ENCODE peak calls at places on chromosomes 3 and 15, in four cellular contexts. I is Calu3; S is GM10248; N is CD4-positive, alpha-beta T cell. D is an unnamed sample.

GRCh38 chr3:2568929-2569328 is 470.3 kb downstream of the CNTN4 start:
- DNase-seq in I (no peak), S (no peak), N (no peak), D (no peak)

GRCh38 chr3:138066383-138066782 is 49.0 kb downstream of the DZIP1L start:
- DNase-seq in I (no peak), S (peak), N (no peak), D (no peak)

GRCh38 chr3:51995346-51996156 is at the start of gene RPL29:
- DNase-seq in I (peak), S (peak), N (peak), D (peak)

GRCh38 chr3:59566481-59566975 is 516.7 kb upstream of the CFAP20DC start:
- DNase-seq in I (no peak), S (peak), N (no peak), D (no peak)

GRCh38 chr3:134803652-134804051 is 8.6 kb downstream of the EPHB1 start:
- DNase-seq in I (no peak), S (no peak), N (no peak), D (no peak)

GRCh38 chr15:76336254-76337046 is at the start of gene ISL2:
- DNase-seq in I (peak), S (peak), N (no peak), D (peak)

GRCh38 chr15:78162038-78162437 is 12.9 kb downstream of the IDH3A start:
- DNase-seq in I (no peak), S (no peak), N (peak), D (no peak)

GRCh38 chr3:59266551-59266950 is 216.7 kb upstream of the CFAP20DC start:
- DNase-seq in I (no peak), S (no peak), N (no peak), D (no peak)

GRCh38 chr15:97013491-97013890 is 683.0 kb downstream of the NR2F2 start:
- DNase-seq in I (no peak), S (no peak), N (no peak), D (no peak)

GRCh38 chr15:58760385-58761009 is 10.6 kb upstream of the MINDY2 start:
- DNase-seq in I (no peak), S (no peak), N (no peak), D (no peak)

GRCh38 chr15:91515188-91515754 is 338.2 kb upstream of the SLCO3A1 start:
- DNase-seq in I (peak), S (no peak), N (no peak), D (no peak)

GRCh38 chr15:35141743-35142356 is 56.8 kb upstream of the NANOGP8 start:
- DNase-seq in I (no peak), S (no peak), N (no peak), D (no peak)

GRCh38 chr3:132758740-132759139 is 36.5 kb upstream of the NPHP3 start:
- DNase-seq in I (no peak), S (no peak), N (no peak), D (no peak)

GRCh38 chr3:153338487-153338886 is 176.5 kb downstream of the RAP2B start:
- DNase-seq in I (no peak), S (no peak), N (no peak), D (no peak)

GRCh38 chr3:32577621-32578556 is 7.2 kb upstream of the DYNC1LI1 start:
- DNase-seq in I (no peak), S (peak), N (no peak), D (no peak)

GRCh38 chr3:160707187-160707789 is 30.3 kb downstream of the ARL14 start:
- DNase-seq in I (peak), S (peak), N (no peak), D (no peak)

GRCh38 chr15:31279221-31280036 is 47.2 kb upstream of the KLF13 start:
- DNase-seq in I (no peak), S (peak), N (no peak), D (no peak)

GRCh38 chr15:68593826-68594532 is 15.2 kb downstream of the CORO2B start:
- DNase-seq in I (no peak), S (no peak), N (no peak), D (no peak)

GRCh38 chr3:19254189-19254588 is 105.9 kb downstream of the KCNH8 start:
- DNase-seq in I (no peak), S (no peak), N (no peak), D (no peak)

GRCh38 chr3:186048119-186048518 is 60.8 kb downstream of the ETV5 start:
- DNase-seq in I (no peak), S (no peak), N (no peak), D (no peak)

GRCh38 chr15:54289590-54290136 is 311.4 kb downstream of the UNC13C start:
- DNase-seq in I (no peak), S (no peak), N (no peak), D (no peak)

GRCh38 chr3:182671942-182672341 is 121.4 kb upstream of the ATP11B start:
- DNase-seq in I (no peak), S (no peak), N (no peak), D (no peak)

GRCh38 chr15:92579486-92579885 is 76.1 kb downstream of the FAM174B start:
- DNase-seq in I (no peak), S (no peak), N (no peak), D (no peak)

GRCh38 chr3:66224220-66224619 is 3.4 kb downstream of the SLC25A26 start:
- DNase-seq in I (no peak), S (no peak), N (no peak), D (no peak)

GRCh38 chr3:115861166-115861733 is 237.9 kb downstream of the GAP43 start:
- DNase-seq in I (no peak), S (no peak), N (no peak), D (no peak)

GRCh38 chr3:71903141-71903540 is 118.2 kb upstream of the PROK2 start:
- DNase-seq in I (no peak), S (no peak), N (no peak), D (no peak)

GRCh38 chr3:195001961-195002861 is 268.7 kb downstream of the XXYLT1 start:
- DNase-seq in I (peak), S (peak), N (peak), D (no peak)

GRCh38 chr15:71916834-71917233 is 106.5 kb downstream of the NR2E3 start:
- DNase-seq in I (no peak), S (no peak), N (no peak), D (no peak)

GRCh38 chr3:125128861-125129501 is 73.2 kb upstream of the HEG1 start:
- DNase-seq in I (peak), S (no peak), N (no peak), D (no peak)

GRCh38 chr3:189108032-189108431 is 63.7 kb upstream of the TPRG1 start:
- DNase-seq in I (no peak), S (no peak), N (no peak), D (no peak)

GRCh38 chr3:16399473-16399872 is 114.0 kb downstream of the RFTN1 start:
- DNase-seq in I (peak), S (no peak), N (no peak), D (no peak)

GRCh38 chr15:27871078-27871695 is 227.9 kb downstream of the OCA2 start:
- DNase-seq in I (no peak), S (no peak), N (no peak), D (no peak)

GRCh38 chr3:168040624-168041208 is 55.0 kb downstream of the GOLIM4 start:
- DNase-seq in I (peak), S (peak), N (no peak), D (no peak)

GRCh38 chr3:58074126-58074715 is 66.0 kb downstream of the FLNB start:
- DNase-seq in I (no peak), S (peak), N (no peak), D (no peak)

GRCh38 chr15:58505581-58505980 is 73.8 kb downstream of the LIPC start:
- DNase-seq in I (no peak), S (no peak), N (no peak), D (no peak)

GRCh38 chr3:11530153-11530721 is 113.5 kb downstream of the VGLL4 start:
- DNase-seq in I (no peak), S (no peak), N (no peak), D (no peak)

GRCh38 chr15:99265541-99266070 is 14.3 kb downstream of the LRRC28 start:
- DNase-seq in I (no peak), S (no peak), N (no peak), D (no peak)

GRCh38 chr3:168097381-168097780 is 1.7 kb upstream of the GOLIM4 start:
- DNase-seq in I (no peak), S (no peak), N (no peak), D (no peak)

GRCh38 chr3:194556086-194557056 is 69.6 kb upstream of the ATP13A3 start:
- DNase-seq in I (no peak), S (peak), N (no peak), D (no peak)

GRCh38 chr15:57146394-57147140 is 228.1 kb downstream of the TCF12 start:
- DNase-seq in I (peak), S (peak), N (no peak), D (no peak)

GRCh38 chr3:48422691-48423090 is 7.2 kb downstream of the PLXNB1 start:
- DNase-seq in I (no peak), S (no peak), N (no peak), D (no peak)

GRCh38 chr3:48420561-48420960 is 9.3 kb downstream of the PLXNB1 start:
- DNase-seq in I (no peak), S (no peak), N (no peak), D (no peak)

GRCh38 chr3:48423883-48424695 is 5.8 kb downstream of the PLXNB1 start:
- DNase-seq in I (no peak), S (no peak), N (no peak), D (no peak)

GRCh38 chr3:48423241-48423882 is 6.5 kb downstream of the PLXNB1 start:
- DNase-seq in I (no peak), S (no peak), N (no peak), D (no peak)

DNA sequence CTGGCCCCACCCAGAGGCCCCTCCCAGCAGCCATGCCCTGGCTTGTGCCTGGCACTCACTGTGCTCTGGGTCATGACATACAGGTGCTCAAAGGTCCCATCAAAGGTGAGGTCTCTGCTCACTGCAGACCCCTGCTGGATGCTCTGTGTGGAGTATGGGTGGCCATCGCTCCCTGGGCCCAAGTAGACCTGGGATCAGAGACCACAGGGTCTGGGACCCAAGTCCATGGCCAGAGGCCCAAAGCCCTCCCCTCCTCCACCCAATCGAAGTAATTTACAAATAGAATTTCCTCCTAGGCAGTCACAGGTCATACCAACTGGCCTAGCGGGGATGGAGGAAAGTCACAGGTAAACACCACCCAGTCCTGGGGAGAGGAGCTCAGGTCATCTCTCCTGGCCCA is 7.6 kb downstream of the PLXNB1 start:
- DNase-seq in I (no peak), S (no peak), N (no peak), D (no peak)
- TF ChIP-seq CTCF in I (no peak), S (peak), N (no peak), D (peak)

DNA sequence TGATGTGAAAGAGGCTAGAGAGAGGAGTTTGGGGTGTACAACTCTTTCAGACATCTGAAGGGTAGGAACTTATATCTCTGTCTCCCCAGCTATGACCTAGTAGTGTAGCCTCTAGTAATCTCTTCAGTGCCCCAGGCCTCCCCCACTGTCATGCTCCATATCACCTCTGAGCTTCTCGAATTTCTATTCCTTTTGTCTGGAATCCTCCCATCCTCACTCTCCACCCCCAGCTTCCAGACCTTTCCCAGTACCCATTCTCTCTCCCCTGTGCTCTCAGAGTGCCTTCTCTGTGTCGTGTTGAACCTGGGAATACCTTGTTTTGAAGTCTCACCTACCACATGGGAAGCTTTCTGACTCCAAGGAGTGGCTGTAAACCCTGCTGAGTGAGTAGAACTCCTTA is 3.6 kb upstream of the RBPMS2 start:
- DNase-seq in I (no peak), S (no peak), N (no peak), D (no peak)
- TF ChIP-seq CTCF in I (no peak), S (no peak), N (no peak), D (no peak)

GRCh38 chr3:38136807-38137614 is at the start of gene ACAA1:
- DNase-seq in I (peak), S (peak), N (peak), D (peak)

GRCh38 chr3:38137615-38138346 is 680 bp upstream of the MYD88 start:
- DNase-seq in I (no peak), S (no peak), N (no peak), D (no peak)

GRCh38 chr3:38139191-38139590 is 730 bp downstream of the MYD88 start:
- DNase-seq in I (no peak), S (no peak), N (no peak), D (no peak)

GRCh38 chr3:38139652-38140051 is 1.2 kb downstream of the MYD88 start:
- DNase-seq in I (no peak), S (no peak), N (no peak), D (no peak)

GRCh38 chr3:38138347-38139190 is at the start of gene MYD88:
- DNase-seq in I (peak), S (peak), N (peak), D (peak)
- TF ChIP-seq CTCF in I (no peak), S (no peak), N (no peak), D (no peak)

GRCh38 chr15:74482661-74483060 is 21.7 kb upstream of the UBL7 start:
- DNase-seq in I (no peak), S (no peak), N (no peak), D (no peak)
- TF ChIP-seq CTCF in I (no peak), S (peak), N (no peak), D (no peak)

DNA sequence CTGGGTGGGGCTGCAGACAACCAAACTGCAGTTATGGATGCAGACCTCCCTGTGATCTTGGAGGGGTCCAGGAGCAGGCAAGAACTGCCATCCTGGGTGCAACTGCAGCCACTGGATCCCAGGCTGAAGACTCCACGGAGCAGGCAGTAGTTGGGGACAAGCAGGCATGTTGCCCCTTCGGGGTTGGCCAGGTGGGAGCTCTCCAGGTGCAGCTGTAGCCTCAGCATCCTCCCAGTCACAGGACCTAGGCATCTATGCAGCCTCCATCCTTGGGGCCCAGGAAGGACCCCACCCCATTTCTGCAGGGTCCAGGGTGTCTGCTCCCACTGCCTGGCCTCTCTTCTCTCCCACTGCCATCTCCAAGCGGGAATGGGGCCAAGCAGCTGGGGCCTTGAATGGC is 322.2 kb upstream of the RBMS3 start:
- DNase-seq in I (no peak), S (no peak), N (no peak), D (no peak)
- TF ChIP-seq CTCF in I (no peak), S (no peak), N (no peak), D (no peak)

GRCh38 chr3:4351164-4351855 is 48.1 kb downstream of the SETMAR start:
- DNase-seq in I (no peak), S (peak), N (no peak), D (no peak)
- TF ChIP-seq CTCF in I (no peak), S (no peak), N (peak), D (no peak)

DNA sequence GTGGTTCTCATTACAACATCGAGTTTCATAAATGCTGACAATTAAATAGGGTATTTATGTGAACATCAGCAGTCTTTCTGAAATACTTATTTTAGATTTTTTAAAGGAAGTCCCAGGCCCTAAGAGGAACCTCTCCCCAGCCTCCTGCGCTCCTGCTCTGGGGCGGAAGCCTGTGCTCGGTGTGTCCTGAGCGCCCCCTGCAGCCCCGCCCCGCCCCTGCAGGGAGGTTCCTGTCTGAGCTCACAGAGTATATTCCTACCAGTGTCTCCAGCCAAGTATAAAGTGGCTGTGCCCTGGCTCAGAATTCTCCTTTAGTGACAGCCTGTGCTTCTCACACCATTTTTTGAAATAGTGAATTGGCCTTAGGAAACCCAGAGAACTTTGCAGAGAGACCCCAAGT is 567.9 kb downstream of the GOLGA6L6 start:
- DNase-seq in I (no peak), S (no peak), N (no peak), D (no peak)
- TF ChIP-seq CTCF in I (no peak), S (no peak), N (no peak), D (no peak)